ENCODE peak calls at places on chromosomes 5 and 9, in four cellular contexts. P, R, A and Q are unnamed samples.

GRCh38 chr5:4233671-4234070 is 638.0 kb downstream of the IRX1 start:
- DNase-seq in P (no peak), R (no peak), A (no peak), Q (no peak)

GRCh38 chr9:112421771-112422222 is 41.9 kb downstream of the HSDL2 start:
- DNase-seq in R (no peak), A (peak; percentile 34), P (no peak), Q (no peak)

GRCh38 chr5:172448999-172449398 is 5.3 kb downstream of the SH3PXD2B start:
- DNase-seq in P (no peak), A (no peak), R (no peak), Q (no peak)

GRCh38 chr5:78659714-78660113 is 11.1 kb upstream of the LHFPL2 start:
- DNase-seq in P (peak; percentile 23), A (no peak), R (no peak), Q (peak; percentile 54)

GRCh38 chr9:126956929-126957686 is 42.5 kb downstream of the RALGPS1 start:
- DNase-seq in A (peak; percentile 49), P (no peak), R (no peak), Q (peak; percentile 17)

GRCh38 chr5:174222891-174223290 is 177.4 kb downstream of the NSG2 start:
- DNase-seq in P (no peak), A (no peak), R (no peak), Q (no peak)

GRCh38 chr9:9730174-9730573 is 882.6 kb downstream of the PTPRD start:
- DNase-seq in P (no peak), A (no peak), R (no peak), Q (no peak)

GRCh38 chr5:95647886-95648860 is 1.6 kb downstream of the RFESD start:
- DNase-seq in A (no peak), R (no peak), P (no peak), Q (no peak)

GRCh38 chr5:141757402-141757801 is 75.4 kb upstream of the ARAP3 start:
- DNase-seq in P (no peak), A (peak; percentile 31), R (no peak), Q (peak; percentile 54)

GRCh38 chr9:1469996-1470395 is 419.8 kb downstream of the DMRT2 start:
- DNase-seq in P (no peak), A (no peak), R (peak; percentile 68), Q (no peak)

GRCh38 chr9:133545494-133546286 is 11.2 kb downstream of the ADAMTSL2 start:
- DNase-seq in A (no peak), R (no peak), P (no peak), Q (no peak)

GRCh38 chr5:50406874-50407273 is 34.2 kb downstream of the EMB start:
- DNase-seq in A (no peak), P (no peak), R (no peak), Q (no peak)

GRCh38 chr5:134506054-134507039 is 19.1 kb upstream of the JADE2 start:
- DNase-seq in A (peak; percentile 63), P (peak; percentile 98), R (no peak), Q (peak; percentile 98)

GRCh38 chr9:126591083-126591482 is 22.6 kb upstream of the LMX1B start:
- DNase-seq in A (peak; percentile 49), P (no peak), R (no peak), Q (peak; percentile 61)

GRCh38 chr9:91972076-91972626 is 22.1 kb upstream of the ROR2 start:
- DNase-seq in R (no peak), P (no peak), A (no peak), Q (no peak)

GRCh38 chr9:96638606-96639364 is 16.3 kb downstream of the PRXL2C start:
- DNase-seq in P (no peak), R (no peak), A (no peak), Q (no peak)

GRCh38 chr9:96641514-96641913 is 13.6 kb downstream of the PRXL2C start:
- DNase-seq in A (no peak), R (no peak), P (peak; percentile 58), Q (no peak)

GRCh38 chr9:96636368-96636767 is 16.7 kb upstream of the CDC14B start:
- DNase-seq in R (no peak), A (no peak), P (no peak), Q (no peak)
- TF ChIP-seq KDM1A in R (no peak), A (no peak), P (no peak), Q (no peak)

GRCh38 chr5:68141494-68141893 is 74.1 kb upstream of the PIK3R1 start:
- DNase-seq in P (no peak), A (no peak), R (peak; percentile 55), Q (no peak)
- TF ChIP-seq REST in P (no peak), A (no peak), R (no peak), Q (no peak)

GRCh38 chr9:79256691-79257213 is 315.0 kb upstream of the TLE4 start:
- DNase-seq in R (no peak), P (no peak), A (no peak), Q (no peak)
- TF ChIP-seq ESRRA in R (no peak), P (no peak), A (no peak), Q (no peak)

GRCh38 chr5:158609729-158610128 is 490.0 kb downstream of the EBF1 start:
- DNase-seq in R (no peak), A (no peak), P (no peak), Q (no peak)
- TF ChIP-seq KDM1A in R (no peak), A (no peak), P (no peak), Q (no peak)

GRCh38 chr5:1331861-1332405 is 13.0 kb downstream of the CLPTM1L start:
- DNase-seq in A (no peak), R (no peak), P (no peak), Q (no peak)

GRCh38 chr5:1325870-1326546 is 18.9 kb downstream of the CLPTM1L start:
- DNase-seq in A (no peak), P (no peak), R (no peak), Q (no peak)

GRCh38 chr5:1330146-1330846 is 14.6 kb downstream of the CLPTM1L start:
- DNase-seq in A (no peak), R (no peak), P (no peak), Q (no peak)

GRCh38 chr5:1330847-1331831 is 13.8 kb downstream of the CLPTM1L start:
- DNase-seq in R (no peak), A (no peak), P (no peak), Q (no peak)

DNA sequence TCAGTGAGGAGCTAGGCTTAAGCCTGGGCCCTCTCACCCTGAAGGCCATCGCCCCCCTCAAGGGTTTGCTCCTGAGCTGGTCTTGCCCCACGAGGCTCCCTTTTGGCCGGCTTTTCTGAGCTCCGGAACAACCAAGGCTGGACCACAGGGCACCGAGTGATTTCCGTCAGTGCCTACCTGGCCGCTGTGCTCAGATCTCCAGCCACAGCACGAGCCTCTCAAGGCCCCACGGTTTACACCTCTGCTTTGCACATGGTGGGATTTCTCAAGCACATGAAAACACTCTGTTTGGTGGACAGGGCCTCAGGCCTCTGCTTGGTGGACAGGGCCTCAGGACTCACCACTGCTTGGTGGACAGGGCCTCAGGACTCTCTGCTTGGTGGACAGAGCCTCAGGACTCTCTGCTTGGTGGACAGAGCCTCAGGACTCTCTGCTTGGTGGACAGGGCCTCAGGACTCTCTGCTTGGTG is 15.8 kb downstream of the CLPTM1L start:
- DNase-seq in P (no peak), A (no peak), R (no peak), Q (no peak)
- TF ChIP-seq REST in P (no peak), A (no peak), R (no peak), Q (no peak)

DNA sequence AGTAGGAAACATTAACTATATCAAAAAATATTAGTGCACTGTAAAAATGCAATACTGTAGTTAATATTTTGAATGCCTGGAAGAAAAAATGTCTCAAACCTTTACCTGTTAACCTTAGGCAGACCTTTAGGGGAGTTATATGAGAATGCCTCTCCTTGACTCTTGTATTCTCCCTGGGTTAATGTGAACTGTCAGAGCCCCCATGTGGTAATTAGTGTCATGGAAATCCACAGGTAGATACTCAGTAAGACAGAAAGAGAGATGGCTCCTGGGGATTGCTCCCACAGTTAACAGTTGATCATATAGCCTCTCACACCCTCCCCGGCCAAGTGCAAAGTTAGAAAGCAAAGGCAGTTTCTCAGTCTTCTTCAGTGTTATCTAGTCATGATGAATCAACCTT is 742.8 kb downstream of the NR2F1-AS1 start:
- DNase-seq in R (no peak), P (peak; percentile 37), A (no peak), Q (peak; percentile 15)
- TF ChIP-seq ESRRA in R (no peak), P (no peak), A (no peak), Q (no peak)

DNA sequence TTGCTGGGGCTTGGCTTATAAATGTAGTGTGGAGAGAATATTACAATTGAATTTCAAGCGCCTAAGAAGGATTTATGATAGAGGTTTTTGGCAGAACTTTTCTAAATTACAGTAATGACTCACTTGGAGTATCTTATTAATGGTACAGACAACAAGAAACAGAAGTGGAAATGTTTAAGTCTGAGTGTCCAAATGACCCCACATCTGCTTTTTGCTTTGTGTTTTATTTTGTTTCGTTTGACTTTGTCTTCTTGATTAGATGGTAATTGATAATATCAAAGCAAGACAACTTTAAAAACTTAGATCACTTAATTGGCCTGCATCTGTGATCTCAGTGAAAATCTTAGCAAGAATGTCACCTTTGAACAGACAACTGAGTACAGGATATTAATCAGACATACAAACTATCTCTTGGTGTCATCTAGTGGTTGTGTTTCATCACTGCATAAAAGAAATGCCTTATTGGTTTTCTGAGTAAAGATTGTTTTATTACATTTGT is 577.4 kb downstream of the ISL1 start:
- DNase-seq in A (no peak), R (no peak), P (no peak), Q (no peak)
- TF ChIP-seq KDM1A in A (no peak), R (no peak), P (no peak), Q (no peak)

GRCh38 chr5:80408475-80408875 is 611 bp downstream of the ZFYVE16 start:
- DNase-seq in R (no peak), A (peak; percentile 67), P (peak; percentile 68), Q (peak; percentile 70)
- TF ChIP-seq REST in R (no peak), A (no peak), P (peak; percentile 38), Q (no peak)

DNA sequence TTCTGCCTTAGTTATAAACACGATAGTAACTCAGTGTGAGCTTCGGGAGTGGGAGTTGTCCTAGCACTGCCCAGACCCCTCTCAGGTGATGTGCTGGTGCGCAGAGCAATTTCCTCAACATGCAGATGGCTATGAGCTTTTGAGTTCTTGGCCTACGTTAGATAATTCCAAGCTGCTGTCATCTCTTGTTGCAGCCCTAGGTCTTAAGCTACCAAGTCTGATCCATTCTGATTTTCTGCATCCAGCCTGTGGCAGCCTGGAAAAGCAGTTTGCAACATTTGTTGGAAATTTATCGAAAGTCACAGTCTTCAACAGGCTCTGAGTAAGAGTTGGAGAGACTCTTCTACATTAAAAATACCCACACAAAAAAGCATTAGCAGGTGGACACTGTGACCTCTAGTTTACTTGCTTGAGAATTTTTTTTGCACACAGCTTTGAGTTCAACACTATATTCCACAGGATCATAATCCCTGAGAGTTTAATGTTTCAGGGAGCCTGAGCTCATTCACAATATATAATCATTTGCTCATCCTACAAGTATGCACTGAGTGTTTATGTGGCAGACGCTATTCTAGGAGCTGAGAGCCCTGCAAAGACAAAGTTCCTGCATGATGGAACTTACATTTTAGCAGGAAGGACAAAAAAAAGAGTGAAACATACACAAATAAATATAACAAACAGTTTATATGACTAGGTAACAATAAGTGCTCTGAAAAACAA is 91.6 kb downstream of the UBE2QL1 start:
- DNase-seq in P (no peak), R (no peak), A (no peak), Q (no peak)
- TF ChIP-seq ESRRA in P (no peak), R (no peak), A (no peak), Q (no peak)